ENCODE peak calls at places on chromosome 3, in five cellular contexts. H is body of pancreas; I is activated CD8-positive, alpha-beta T cell treated with anti-CD3 and anti-CD28 coated beads for 36 hours; V is cardiac septum; Z is fibroblast of mammary gland. U is an unnamed sample.

GRCh38 chr3:196323723-196324122 is 5.7 kb upstream of the DYNLT2B start:
- DNase-seq in V (no peak), H (no peak), Z (peak; percentile 44), I (no peak), U (no peak)

GRCh38 chr3:38985981-38986380 is 65.8 kb downstream of the SCN11A start:
- DNase-seq in I (no peak), Z (peak; percentile 37), H (no peak), V (no peak), U (no peak)

GRCh38 chr3:101836907-101837598 is 12.3 kb upstream of the NFKBIZ start:
- DNase-seq in V (no peak), I (no peak), H (no peak), Z (peak; percentile 80), U (no peak)

GRCh38 chr3:149783576-149783975 is 8.8 kb downstream of the ANKUB1 start:
- DNase-seq in V (no peak), I (no peak), H (no peak), Z (peak; percentile 5), U (no peak)

GRCh38 chr3:24264748-24265158 is 229.9 kb downstream of the THRB start:
- DNase-seq in I (peak; percentile 20), H (peak; percentile 33), V (no peak), Z (peak; percentile 65), U (no peak)

GRCh38 chr3:46992231-46992630 is 12.8 kb downstream of the NBEAL2 start:
- DNase-seq in I (no peak), V (no peak), Z (no peak), H (no peak), U (no peak)

GRCh38 chr3:69200384-69201068 is 78.1 kb upstream of the LMOD3 start:
- DNase-seq in Z (peak; percentile 78), I (peak; percentile 78), H (peak; percentile 66), V (no peak), U (peak; percentile 84)

GRCh38 chr3:22700876-22701275 is 502.3 kb upstream of the UBE2E2 start:
- DNase-seq in Z (no peak), I (no peak), H (no peak), V (no peak), U (no peak)

GRCh38 chr3:166425900-166426611 is 588.8 kb upstream of the BCHE start:
- DNase-seq in H (no peak), Z (no peak), I (no peak), V (no peak), U (no peak)

GRCh38 chr3:142429582-142429981 is 18.3 kb downstream of the XRN1 start:
- DNase-seq in Z (no peak), H (no peak), V (no peak), I (no peak), U (no peak)

GRCh38 chr3:64523324-64523723 is 164.5 kb downstream of the ADAMTS9 start:
- DNase-seq in V (no peak), Z (no peak), I (no peak), H (no peak), U (no peak)

GRCh38 chr3:160856450-160856849 is 100.4 kb downstream of the PPM1L start:
- DNase-seq in Z (no peak), I (no peak), H (no peak), V (no peak), U (no peak)

GRCh38 chr3:38031022-38031994 is 1.9 kb upstream of the PLCD1 start:
- DNase-seq in Z (peak; percentile 28), I (peak; percentile 49), H (peak; percentile 78), V (peak; percentile 82), U (no peak)

GRCh38 chr3:156519758-156520162 is 35.2 kb downstream of the SSR3 start:
- DNase-seq in V (no peak), H (no peak), I (peak; percentile 25), Z (no peak), U (no peak)

GRCh38 chr3:194129581-194130133 is 6.3 kb upstream of the HES1 start:
- DNase-seq in H (peak; percentile 57), Z (peak; percentile 52), I (no peak), V (no peak), U (peak; percentile 73)

GRCh38 chr3:194161181-194162045 is 25.5 kb downstream of the HES1 start:
- DNase-seq in Z (no peak), H (peak; percentile 84), I (no peak), V (no peak), U (no peak)

GRCh38 chr3:74844428-74844827 is 230.0 kb upstream of the CNTN3 start:
- DNase-seq in Z (no peak), V (no peak), I (no peak), H (no peak), U (no peak)

GRCh38 chr3:195445885-195446284 is 3.1 kb upstream of the ACAP2 start:
- DNase-seq in V (no peak), Z (no peak), I (no peak), H (no peak), U (no peak)

GRCh38 chr3:78732471-78732870 is 1035.3 kb downstream of the ROBO1 start:
- DNase-seq in H (no peak), V (no peak), Z (no peak), I (no peak), U (no peak)